ENCODE peak calls at places on chromosomes 11 and 22, in four cellular contexts. L is HepG2, M is K562, K is SK-N-SH. G is an unnamed sample. For H3K27me3, the result is how much of the 10 kb centered on the place peaks cover.

GRCh38 chr11:12599408-12600143 is 74.6 kb upstream of the TEAD1 start:
- DNase-seq in L (peak), M (peak), K (no peak), G (peak)

GRCh38 chr22:38032681-38033521 is 24.3 kb upstream of the PICK1 start:
- DNase-seq in L (peak), M (peak), K (no peak), G (no peak)

GRCh38 chr22:22038178-22038880 is 55.7 kb upstream of the TOP3B start:
- DNase-seq in L (no peak), M (no peak), K (no peak), G (no peak)

GRCh38 chr11:19359425-19360000 is 118.8 kb upstream of the E2F8 start:
- DNase-seq in L (no peak), M (no peak), K (no peak), G (no peak)

GRCh38 chr11:121451178-121451981 is 734 bp upstream of the SORL1 start:
- DNase-seq in L (peak), M (no peak), K (no peak), G (no peak)

GRCh38 chr22:31490496-31490925 is 869 bp upstream of the EIF4ENIF1 start:
- DNase-seq in L (peak), M (peak), K (peak), G (peak)

GRCh38 chr11:19951558-19952083 is 208.7 kb downstream of the DBX1 start:
- DNase-seq in L (peak), M (peak), K (peak), G (peak)

GRCh38 chr11:125251956-125252355 is 87.4 kb downstream of the PKNOX2 start:
- DNase-seq in L (no peak), M (no peak), K (no peak), G (no peak)

GRCh38 chr11:2295971-2296912 is 5.5 kb downstream of the C11orf21 start:
- DNase-seq in L (no peak), M (no peak), K (no peak), G (no peak)

GRCh38 chr22:50694766-50695420 is 22.3 kb downstream of the SHANK3 start:
- DNase-seq in L (no peak), M (no peak), K (no peak), G (no peak)

GRCh38 chr22:42145175-42145574 is 14.6 kb upstream of the CYP2D6 start:
- DNase-seq in L (no peak), M (no peak), K (no peak), G (no peak)

GRCh38 chr11:57650739-57651090 is 1.0 kb upstream of the YPEL4 start:
- DNase-seq in L (no peak), M (no peak), K (no peak), G (no peak)

GRCh38 chr11:70319694-70320093 is 49.2 kb downstream of the PPFIA1 start:
- DNase-seq in L (no peak), M (no peak), K (no peak), G (no peak)

GRCh38 chr11:65793144-65793581 is 6.3 kb downstream of the OVOL1 start:
- DNase-seq in L (no peak), M (no peak), K (peak), G (no peak)
- H3K27me3 ChIP-seq in L (half or more), M (half or more), K (under half), G (under half)

GRCh38 chr11:126415128-126415527 is 59.6 kb downstream of the ST3GAL4 start:
- DNase-seq in L (no peak), M (no peak), K (no peak), G (no peak)

GRCh38 chr11:126414615-126415014 is 59.1 kb downstream of the ST3GAL4 start:
- DNase-seq in L (no peak), M (no peak), K (no peak), G (no peak)

GRCh38 chr11:126417463-126417862 is 62.0 kb downstream of the ST3GAL4 start:
- DNase-seq in L (no peak), M (no peak), K (no peak), G (no peak)

GRCh38 chr11:126416542-126417090 is 61.1 kb downstream of the ST3GAL4 start:
- DNase-seq in L (no peak), M (no peak), K (peak), G (peak)

DNA sequence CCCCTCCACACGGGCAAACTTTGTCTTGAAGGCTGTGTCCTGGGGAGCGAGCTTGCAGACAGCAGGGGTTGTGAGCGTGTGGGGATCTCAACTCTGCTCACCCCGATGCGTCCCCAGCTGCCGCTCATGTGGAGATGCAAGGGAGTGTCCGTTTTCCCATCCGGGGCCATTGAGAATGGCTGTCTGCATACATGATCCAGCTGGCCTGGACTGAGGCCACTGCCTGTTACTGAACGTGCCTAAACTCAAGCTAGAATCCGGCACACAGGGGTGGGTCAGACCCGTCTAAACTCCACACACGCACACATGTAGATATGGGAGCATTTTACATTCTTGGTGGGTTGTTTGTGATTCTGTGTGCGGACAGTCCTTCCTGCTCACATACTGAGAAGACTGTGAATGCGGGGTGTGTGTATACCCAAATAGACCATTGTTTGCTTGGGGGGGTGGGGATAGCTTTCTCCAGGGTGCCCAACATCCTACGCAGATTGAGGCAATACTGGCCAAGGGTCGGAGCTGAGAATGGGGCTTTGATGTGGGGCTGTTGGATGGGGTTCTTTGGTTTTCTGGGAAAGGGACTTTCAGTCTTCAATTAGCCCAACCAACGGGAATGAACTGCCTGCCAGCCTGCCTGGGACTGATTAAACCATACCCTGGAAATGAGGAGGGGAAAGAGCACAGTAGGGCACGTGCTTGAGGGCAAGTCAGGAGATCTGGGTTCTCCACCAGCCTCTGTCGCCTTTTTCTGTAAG is 60.4 kb downstream of the ST3GAL4 start:
- DNase-seq in L (no peak), M (no peak), K (no peak), G (no peak)
- TF ChIP-seq POLR2AphosphoS5 in L (no peak), M (no peak), K (no peak), G (no peak)

GRCh38 chr11:77126156-77126775 is 1.8 kb upstream of the MYO7A start:
- DNase-seq in L (no peak), M (no peak), K (no peak), G (no peak)
- TF ChIP-seq NFIC in L (no peak), M (peak), K (no peak), G (no peak)

GRCh38 chr22:36585841-36586240 is 56.9 kb upstream of the EIF3D start:
- DNase-seq in L (no peak), M (no peak), K (no peak), G (no peak)
- H3K27me3 ChIP-seq in L (half or more), M (half or more), K (under half), G (under half)

G was measured in GM12878.